ENCODE peak calls at places on chromosomes 1 and 21, in four cellular contexts. S is body of pancreas, H is PC-3, L is heart left ventricle. R is an unnamed sample.

GRCh38 chr21:46423546-46424061 is 35.1 kb upstream of the DIP2A start:
- DNase-seq in S (no peak), H (no peak), L (no peak), R (no peak)

GRCh38 chr1:22420456-22421053 is 31.1 kb upstream of the ZBTB40 start:
- DNase-seq in H (peak; percentile 85), L (peak; percentile 76), S (peak; percentile 90), R (peak; percentile 91)

GRCh38 chr1:25199876-25200620 is 32.3 kb downstream of the SYF2 start:
- DNase-seq in L (no peak), H (no peak), S (no peak), R (no peak)

GRCh38 chr1:208510192-208510952 is 266.2 kb upstream of the PLXNA2 start:
- DNase-seq in S (no peak), H (peak; percentile 97), L (no peak), R (peak; percentile 94)

GRCh38 chr1:77281491-77282186 is at the start of gene AK5:
- DNase-seq in H (peak; percentile 46), S (peak; percentile 21), L (peak; percentile 34), R (peak; percentile 84)

GRCh38 chr1:246534114-246534513 is 27.0 kb upstream of the SMYD3 start:
- DNase-seq in L (no peak), H (no peak), S (no peak), R (no peak)

GRCh38 chr1:36086529-36087232 is 2.0 kb upstream of the ADPRS start:
- DNase-seq in H (no peak), S (no peak), L (no peak), R (no peak)

GRCh38 chr1:204358605-204359004 is 1.1 kb downstream of the PLEKHA6 start:
- DNase-seq in H (no peak), S (no peak), L (no peak), R (no peak)

GRCh38 chr1:53271446-53272090 is 33.2 kb upstream of the MAGOH start:
- DNase-seq in L (no peak), H (no peak), S (no peak), R (no peak)

GRCh38 chr21:43196789-43197188 is 28.0 kb downstream of the CRYAA start:
- DNase-seq in H (peak; percentile 75), L (peak; percentile 21), S (peak; percentile 60), R (peak; percentile 24)

GRCh38 chr1:182615468-182616129 is 11.4 kb upstream of the RGS16 start:
- DNase-seq in S (no peak), L (peak; percentile 56), H (no peak), R (peak; percentile 32)

GRCh38 chr1:89200668-89201488 is 2.1 kb upstream of the GBP4 start:
- DNase-seq in L (no peak), S (no peak), H (no peak), R (peak; percentile 62)

GRCh38 chr1:153961421-153961820 is 1.9 kb downstream of the SLC39A1 start:
- DNase-seq in L (no peak), S (no peak), H (no peak), R (no peak)

GRCh38 chr1:210516675-210517459 is 188.2 kb downstream of the HHAT start:
- DNase-seq in H (no peak), L (no peak), S (no peak), R (no peak)

GRCh38 chr1:242467556-242468145 is 56.8 kb downstream of the PLD5 start:
- DNase-seq in S (peak; percentile 36), L (peak; percentile 27), H (peak; percentile 87), R (peak; percentile 47)

GRCh38 chr1:10678395-10678794 is 118.1 kb downstream of the CASZ1 start:
- DNase-seq in L (no peak), S (no peak), H (no peak), R (no peak)
- H3K4me1 ChIP-seq in L (peaks cover 86% of the 10 kb centered on the region), S (peaks cover 87% of the 10 kb centered on the region), H (peaks cover 19% of the 10 kb centered on the region), R (no peaks in the 10 kb centered on the region)

GRCh38 chr1:19219451-19219850 is 9.4 kb upstream of the UBR4 start:
- DNase-seq in L (no peak), S (no peak), H (no peak), R (no peak)

GRCh38 chr1:19220991-19221390 is 10.9 kb upstream of the UBR4 start:
- DNase-seq in S (no peak), H (no peak), L (no peak), R (no peak)

GRCh38 chr1:19222573-19222972 is 12.5 kb upstream of the UBR4 start:
- DNase-seq in L (no peak), S (no peak), H (no peak), R (no peak)

GRCh38 chr1:19222979-19223824 is 13.1 kb upstream of the UBR4 start:
- DNase-seq in S (no peak), H (peak; percentile 52), L (no peak), R (no peak)

DNA sequence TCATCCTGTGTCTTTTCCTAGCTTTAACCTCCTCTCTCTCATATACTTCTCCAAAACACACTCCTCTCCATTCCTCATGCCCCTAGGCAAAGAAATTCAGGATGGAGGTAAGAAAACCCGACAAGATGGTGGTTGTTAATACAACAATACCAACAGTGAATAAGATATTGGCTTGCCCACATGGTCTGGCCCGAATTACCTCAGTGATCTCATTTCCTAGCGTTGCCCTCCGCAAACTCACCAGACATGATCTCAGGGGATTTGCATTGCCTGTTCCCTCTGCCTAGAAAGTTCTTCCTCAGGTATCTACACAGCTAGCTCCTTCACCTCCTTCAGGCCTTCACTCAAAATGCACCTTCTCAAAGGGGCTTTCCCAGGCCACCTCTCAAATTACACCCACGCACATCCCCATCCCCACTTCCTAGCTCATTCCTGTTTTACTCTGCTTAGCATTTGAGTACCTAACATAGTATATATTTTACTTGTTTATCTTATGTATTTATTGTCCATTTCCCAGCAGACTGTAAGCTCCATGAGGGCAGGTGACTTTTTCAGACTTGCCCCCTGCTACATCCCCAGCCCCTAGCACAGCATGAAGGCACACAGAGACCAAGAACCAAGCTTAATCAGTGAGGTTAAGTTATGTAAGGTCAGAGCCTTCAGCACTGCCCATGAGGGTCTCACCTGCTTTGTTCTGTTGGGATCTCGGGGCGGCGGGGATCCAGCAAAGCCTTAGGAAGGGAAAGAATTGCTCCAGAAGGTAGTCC is 10.2 kb upstream of the UBR4 start:
- DNase-seq in L (no peak), S (no peak), H (no peak), R (no peak)
- H3K36me3 ChIP-seq in L (peaks cover 98% of the 10 kb centered on the region), S (no peaks in the 10 kb centered on the region), H (peaks cover 65% of the 10 kb centered on the region), R (peaks cover 89% of the 10 kb centered on the region)

GRCh38 chr1:226674892-226675719 is 64.0 kb downstream of the ITPKB start:
- DNase-seq in H (no peak), S (no peak), L (peak; percentile 79), R (no peak)
- H3K4me1 ChIP-seq in H (peaks cover 29% of the 10 kb centered on the region), S (peaks cover 5% of the 10 kb centered on the region), L (peaks cover 87% of the 10 kb centered on the region), R (peaks cover 49% of the 10 kb centered on the region)

DNA sequence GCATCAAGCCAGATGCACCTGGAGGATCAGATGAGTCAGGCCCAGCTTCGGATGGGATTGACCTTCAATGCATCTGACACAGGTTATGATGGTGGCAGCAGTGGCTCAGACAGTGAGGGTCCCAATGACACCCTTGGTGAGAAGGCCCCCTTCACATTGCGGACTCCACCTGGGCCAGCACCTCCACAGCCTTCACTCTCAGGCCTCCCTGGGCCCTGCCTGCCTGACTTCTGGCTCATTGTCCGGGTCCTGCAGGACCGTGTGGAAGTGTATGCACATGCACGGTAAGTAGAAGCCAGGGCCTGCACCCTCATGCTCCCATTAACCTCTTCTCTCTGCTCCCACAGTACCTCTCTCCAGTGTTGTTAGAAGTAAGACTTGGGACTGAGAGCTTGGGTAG is 20.8 kb downstream of the HYI start:
- DNase-seq in H (no peak), S (no peak), L (no peak), R (no peak)
- H3K36me3 ChIP-seq in H (peaks cover 34% of the 10 kb centered on the region), S (no peaks in the 10 kb centered on the region), L (peaks cover 89% of the 10 kb centered on the region), R (peaks cover 78% of the 10 kb centered on the region)

GRCh38 chr1:184212649-184213314 is 161.3 kb downstream of the TSEN15 start:
- DNase-seq in H (peak; percentile 35), S (no peak), L (no peak), R (peak; percentile 73)
- H3K4me1 ChIP-seq in H (no peaks in the 10 kb centered on the region), S (peaks cover 7% of the 10 kb centered on the region), L (peaks cover 3% of the 10 kb centered on the region), R (peaks cover 15% of the 10 kb centered on the region)

GRCh38 chr1:205792946-205793673 is 17.8 kb upstream of the RAB29 start:
- DNase-seq in H (no peak), L (no peak), S (no peak), R (no peak)

GRCh38 chr1:205791568-205792180 is 16.4 kb upstream of the RAB29 start:
- DNase-seq in L (peak; percentile 69), S (peak; percentile 69), H (peak; percentile 77), R (peak; percentile 66)

GRCh38 chr1:205797122-205797521 is 15.9 kb downstream of the SLC41A1 start:
- DNase-seq in H (no peak), S (no peak), L (no peak), R (no peak)

GRCh38 chr1:205793959-205794730 is 18.9 kb downstream of the SLC41A1 start:
- DNase-seq in L (no peak), H (no peak), S (no peak), R (no peak)

GRCh38 chr1:205792481-205792881 is 17.2 kb upstream of the RAB29 start:
- DNase-seq in L (no peak), S (no peak), H (no peak), R (no peak)
- H3K36me3 ChIP-seq in L (peaks cover 71% of the 10 kb centered on the region), S (peaks cover 20% of the 10 kb centered on the region), H (peaks cover 8% of the 10 kb centered on the region), R (peaks cover 84% of the 10 kb centered on the region)

GRCh38 chr1:56563568-56563967 is 15.8 kb downstream of the PLPP3 start:
- DNase-seq in L (no peak), H (no peak), S (no peak), R (no peak)
- H3K4me1 ChIP-seq in L (peaks cover 60% of the 10 kb centered on the region), H (no peaks in the 10 kb centered on the region), S (peaks cover 60% of the 10 kb centered on the region), R (peaks cover 46% of the 10 kb centered on the region)